ENCODE peak calls at places on chromosomes 6 and 20, in five cellular contexts. One of them, this sample, is unnamed.

GRCh38 chr20:3696200-3696599 is 14.4 kb upstream of the ADAM33 start:
- DNase-seq in IMR-90: no peak
- DNase-seq in stomach: no peak
- DNase-seq in ovary: no peak
- DNase-seq in breast epithelium: no peak
- DNase-seq in this sample: no peak

GRCh38 chr6:140071115-140071514 is 696.7 kb upstream of the CITED2 start:
- DNase-seq in IMR-90: peak; percentile 86
- DNase-seq in stomach: no peak
- DNase-seq in ovary: no peak
- DNase-seq in breast epithelium: no peak
- DNase-seq in this sample: no peak

GRCh38 chr6:169961772-169962561 is 210.5 kb downstream of the ERMARD start:
- DNase-seq in IMR-90: no peak
- DNase-seq in stomach: peak; percentile 24
- DNase-seq in ovary: peak; percentile 74
- DNase-seq in breast epithelium: peak; percentile 50
- DNase-seq in this sample: no peak

GRCh38 chr6:41786451-41787218 is 859 bp upstream of the TOMM6 start:
- DNase-seq in IMR-90: peak; percentile 61
- DNase-seq in stomach: peak; percentile 92
- DNase-seq in ovary: peak; percentile 93
- DNase-seq in breast epithelium: peak; percentile 88
- DNase-seq in this sample: peak; percentile 89

GRCh38 chr6:105401247-105402089 is 1.4 kb downstream of the PREP start:
- DNase-seq in IMR-90: peak; percentile 41
- DNase-seq in stomach: no peak
- DNase-seq in ovary: no peak
- DNase-seq in breast epithelium: no peak
- DNase-seq in this sample: no peak

GRCh38 chr6:14066782-14067406 is 50.7 kb upstream of the CD83 start:
- DNase-seq in IMR-90: peak; percentile 80
- DNase-seq in stomach: no peak
- DNase-seq in ovary: no peak
- DNase-seq in breast epithelium: no peak
- DNase-seq in this sample: peak; percentile 48

GRCh38 chr6:169723991-169724553 is at the start of gene PHF10:
- DNase-seq in IMR-90: no peak
- DNase-seq in stomach: peak; percentile 33
- DNase-seq in ovary: no peak
- DNase-seq in breast epithelium: no peak
- DNase-seq in this sample: no peak

GRCh38 chr20:61966492-61967244 is 99.0 kb downstream of the TAF4 start:
- DNase-seq in IMR-90: no peak
- DNase-seq in stomach: no peak
- DNase-seq in ovary: no peak
- DNase-seq in breast epithelium: no peak
- DNase-seq in this sample: no peak

GRCh38 chr6:165649701-165650137 is 13.3 kb downstream of the PDE10A start:
- DNase-seq in IMR-90: peak; percentile 93
- DNase-seq in stomach: no peak
- DNase-seq in ovary: no peak
- DNase-seq in breast epithelium: no peak
- DNase-seq in this sample: peak; percentile 40

GRCh38 chr20:4375881-4376280 is 345.8 kb upstream of the PRND start:
- DNase-seq in IMR-90: peak; percentile 84
- DNase-seq in stomach: no peak
- DNase-seq in ovary: no peak
- DNase-seq in breast epithelium: no peak
- DNase-seq in this sample: no peak

GRCh38 chr6:100479180-100480035 is 14.7 kb upstream of the SIM1 start:
- DNase-seq in IMR-90: peak; percentile 49
- DNase-seq in stomach: no peak
- DNase-seq in ovary: no peak
- DNase-seq in breast epithelium: no peak
- DNase-seq in this sample: no peak

GRCh38 chr6:28896505-28897392 is 27.0 kb downstream of the TRIM27 start:
- DNase-seq in IMR-90: peak; percentile 55
- DNase-seq in stomach: peak; percentile 51
- DNase-seq in ovary: peak; percentile 77
- DNase-seq in breast epithelium: no peak
- DNase-seq in this sample: peak; percentile 77

GRCh38 chr6:105388392-105388791 is 14.5 kb downstream of the PREP start:
- DNase-seq in IMR-90: no peak
- DNase-seq in stomach: no peak
- DNase-seq in ovary: no peak
- DNase-seq in breast epithelium: no peak
- DNase-seq in this sample: no peak

GRCh38 chr6:123030292-123030691 is 34.3 kb downstream of the CLVS2 start:
- DNase-seq in IMR-90: no peak
- DNase-seq in stomach: no peak
- DNase-seq in ovary: no peak
- DNase-seq in breast epithelium: no peak
- DNase-seq in this sample: no peak

GRCh38 chr20:5614506-5614905 is 135.7 kb upstream of the SHLD1 start:
- DNase-seq in IMR-90: no peak
- DNase-seq in stomach: no peak
- DNase-seq in ovary: no peak
- DNase-seq in breast epithelium: no peak
- DNase-seq in this sample: no peak

GRCh38 chr6:154572592-154572991 is 62.1 kb upstream of the CNKSR3 start:
- DNase-seq in IMR-90: no peak
- DNase-seq in stomach: no peak
- DNase-seq in ovary: no peak
- DNase-seq in breast epithelium: no peak
- DNase-seq in this sample: no peak

GRCh38 chr6:121838842-121839241 is 403.4 kb downstream of the GJA1 start:
- DNase-seq in IMR-90: peak; percentile 38
- DNase-seq in stomach: no peak
- DNase-seq in ovary: no peak
- DNase-seq in breast epithelium: peak; percentile 63
- DNase-seq in this sample: no peak

GRCh38 chr20:1874534-1875168 is 20.6 kb upstream of the SIRPA start:
- DNase-seq in IMR-90: peak; percentile 29
- DNase-seq in stomach: peak; percentile 39
- DNase-seq in ovary: no peak
- DNase-seq in breast epithelium: no peak
- DNase-seq in this sample: no peak
- H3K4me3 ChIP-seq in IMR-90: no peak overlapping the region
- H3K4me3 ChIP-seq in stomach: no peak overlapping the region
- H3K4me3 ChIP-seq in ovary: no peak overlapping the region
- H3K4me3 ChIP-seq in breast epithelium: no peak overlapping the region
- H3K4me3 ChIP-seq in this sample: no peak overlapping the region

GRCh38 chr6:12311106-12311505 is 20.9 kb downstream of the EDN1 start:
- DNase-seq in IMR-90: no peak
- DNase-seq in stomach: no peak
- DNase-seq in ovary: no peak
- DNase-seq in breast epithelium: no peak
- DNase-seq in this sample: peak; percentile 26

GRCh38 chr6:12313311-12313991 is 23.3 kb downstream of the EDN1 start:
- DNase-seq in IMR-90: no peak
- DNase-seq in stomach: no peak
- DNase-seq in ovary: no peak
- DNase-seq in breast epithelium: no peak
- DNase-seq in this sample: no peak

GRCh38 chr6:12304487-12304886 is 14.3 kb downstream of the EDN1 start:
- DNase-seq in IMR-90: no peak
- DNase-seq in stomach: no peak
- DNase-seq in ovary: no peak
- DNase-seq in breast epithelium: no peak
- DNase-seq in this sample: no peak

GRCh38 chr6:12312736-12313135 is 22.6 kb downstream of the EDN1 start:
- DNase-seq in IMR-90: no peak
- DNase-seq in stomach: no peak
- DNase-seq in ovary: no peak
- DNase-seq in breast epithelium: no peak
- DNase-seq in this sample: no peak

GRCh38 chr6:12309070-12309469 is 18.9 kb downstream of the EDN1 start:
- DNase-seq in IMR-90: no peak
- DNase-seq in stomach: no peak
- DNase-seq in ovary: no peak
- DNase-seq in breast epithelium: no peak
- DNase-seq in this sample: no peak
- H3K4me1 ChIP-seq in IMR-90: no peaks in the 10 kb centered on the region
- H3K4me1 ChIP-seq in stomach: no peaks in the 10 kb centered on the region
- H3K4me1 ChIP-seq in ovary: no peaks in the 10 kb centered on the region
- H3K4me1 ChIP-seq in breast epithelium: no peaks in the 10 kb centered on the region
- H3K4me1 ChIP-seq in this sample: peaks cover 25% of the 10 kb centered on the region

DNA sequence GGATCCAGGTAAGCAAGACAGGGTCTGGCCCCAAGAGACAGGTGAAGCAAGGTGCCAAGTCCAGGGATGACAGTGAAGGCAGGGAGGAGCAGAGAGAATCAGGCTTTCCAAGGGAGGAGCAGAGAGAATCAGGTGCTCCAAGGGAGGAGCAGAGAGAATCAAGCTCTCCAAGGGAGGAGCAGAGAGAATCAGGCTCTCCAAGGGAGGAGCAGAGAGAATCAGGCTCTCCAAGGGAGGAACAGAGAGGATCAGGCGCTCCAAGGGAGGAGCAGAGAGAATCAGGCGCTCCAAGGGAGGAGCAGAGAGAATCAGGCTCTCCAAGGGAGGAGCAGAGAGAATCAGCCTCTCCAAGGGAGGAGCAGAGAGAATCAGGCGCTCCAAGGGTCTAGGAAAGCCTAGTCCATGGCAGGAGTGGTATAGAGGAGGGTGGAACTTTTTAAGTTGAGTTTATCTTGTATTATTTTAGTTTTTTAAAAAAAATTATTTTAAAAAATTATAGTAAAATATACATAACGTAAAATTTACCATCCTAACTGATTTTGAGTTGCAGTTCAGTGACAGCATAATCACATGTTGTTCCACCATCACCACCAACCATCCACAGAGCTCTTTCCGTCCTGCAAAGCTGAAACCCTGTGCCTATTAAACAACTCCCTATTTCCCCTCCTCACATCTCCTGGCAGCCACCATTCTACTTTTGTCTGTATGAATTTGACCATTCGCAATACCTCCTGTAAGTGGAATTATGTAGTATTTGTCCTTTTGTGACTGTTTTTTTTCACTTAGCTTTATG is 64.1 kb downstream of the SASH1 start:
- DNase-seq in IMR-90: no peak
- DNase-seq in stomach: no peak
- DNase-seq in ovary: no peak
- DNase-seq in breast epithelium: no peak
- DNase-seq in this sample: no peak
- TF ChIP-seq POLR2A in IMR-90: no peak
- TF ChIP-seq POLR2A in stomach: no peak
- TF ChIP-seq POLR2A in ovary: no peak
- TF ChIP-seq POLR2A in breast epithelium: no peak
- TF ChIP-seq POLR2A in this sample: no peak

DNA sequence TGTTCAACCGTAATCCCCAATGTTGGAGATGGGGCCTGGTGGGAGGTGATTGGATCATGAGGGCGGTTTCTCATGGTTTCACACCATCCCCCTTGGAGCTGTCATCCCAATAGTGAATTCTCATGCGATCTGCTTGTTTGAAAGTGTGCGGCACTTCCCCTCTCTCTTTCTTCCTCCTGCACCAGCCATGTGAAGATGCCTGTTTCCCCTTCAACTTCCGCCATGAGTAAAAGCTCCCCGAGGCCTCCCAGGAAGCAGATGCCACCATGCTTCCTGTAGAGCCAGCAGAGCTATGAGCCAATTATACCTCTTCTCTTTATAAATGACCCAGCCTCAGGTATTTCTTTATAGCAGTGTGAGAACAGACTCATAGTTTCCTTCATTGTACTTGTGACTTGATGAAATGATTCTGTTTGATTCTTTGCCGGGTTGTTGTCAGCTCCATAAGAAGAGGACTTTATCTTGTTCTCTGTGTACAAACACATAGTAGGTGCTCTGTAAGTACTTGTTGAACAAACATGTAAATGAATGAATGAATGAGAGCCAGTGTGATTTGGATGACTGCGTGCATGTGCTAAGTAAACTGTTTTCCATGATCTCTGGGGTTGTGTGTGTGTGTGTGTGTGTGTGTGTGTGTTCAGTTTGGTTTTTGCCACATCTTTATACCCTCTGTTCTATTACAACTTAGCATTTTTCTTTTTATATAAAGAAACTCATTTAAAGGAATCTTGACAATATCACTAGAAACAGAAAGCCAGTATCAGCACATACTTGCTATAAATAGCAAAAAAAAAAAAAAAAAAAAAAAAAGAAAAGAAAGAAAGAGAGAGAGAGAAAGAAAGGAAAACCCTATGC is 22.5 kb upstream of the PTGIS start:
- DNase-seq in IMR-90: no peak
- DNase-seq in stomach: no peak
- DNase-seq in ovary: no peak
- DNase-seq in breast epithelium: no peak
- DNase-seq in this sample: no peak
- H3K4me3 ChIP-seq in IMR-90: no peak overlapping the region
- H3K4me3 ChIP-seq in stomach: no peak overlapping the region
- H3K4me3 ChIP-seq in ovary: no peak overlapping the region
- H3K4me3 ChIP-seq in breast epithelium: no peak overlapping the region
- H3K4me3 ChIP-seq in this sample: no peak overlapping the region

GRCh38 chr6:90415178-90415577 is 118.5 kb upstream of the BACH2 start:
- DNase-seq in IMR-90: no peak
- DNase-seq in stomach: no peak
- DNase-seq in ovary: no peak
- DNase-seq in breast epithelium: no peak
- DNase-seq in this sample: no peak
- H3K4me1 ChIP-seq in IMR-90: peaks cover 3% of the 10 kb centered on the region
- H3K4me1 ChIP-seq in stomach: peaks cover 5% of the 10 kb centered on the region
- H3K4me1 ChIP-seq in ovary: no peaks in the 10 kb centered on the region
- H3K4me1 ChIP-seq in breast epithelium: no peaks in the 10 kb centered on the region
- H3K4me1 ChIP-seq in this sample: peaks cover 5% of the 10 kb centered on the region

GRCh38 chr20:51338692-51339440 is 203.7 kb downstream of the NFATC2 start:
- DNase-seq in IMR-90: peak; percentile 85
- DNase-seq in stomach: no peak
- DNase-seq in ovary: no peak
- DNase-seq in breast epithelium: no peak
- DNase-seq in this sample: no peak

GRCh38 chr20:51341581-51341980 is 200.9 kb downstream of the NFATC2 start:
- DNase-seq in IMR-90: peak; percentile 72
- DNase-seq in stomach: no peak
- DNase-seq in ovary: no peak
- DNase-seq in breast epithelium: no peak
- DNase-seq in this sample: no peak

GRCh38 chr20:51342510-51343236 is 199.8 kb downstream of the NFATC2 start:
- DNase-seq in IMR-90: no peak
- DNase-seq in stomach: no peak
- DNase-seq in ovary: no peak
- DNase-seq in breast epithelium: no peak
- DNase-seq in this sample: no peak

GRCh38 chr20:51339721-51340450 is 202.6 kb downstream of the NFATC2 start:
- DNase-seq in IMR-90: no peak
- DNase-seq in stomach: no peak
- DNase-seq in ovary: no peak
- DNase-seq in breast epithelium: no peak
- DNase-seq in this sample: no peak

GRCh38 chr20:51340451-51340840 is 202.1 kb downstream of the NFATC2 start:
- DNase-seq in IMR-90: no peak
- DNase-seq in stomach: no peak
- DNase-seq in ovary: no peak
- DNase-seq in breast epithelium: no peak
- DNase-seq in this sample: no peak
- TF ChIP-seq POLR2A in IMR-90: no peak
- TF ChIP-seq POLR2A in stomach: no peak
- TF ChIP-seq POLR2A in ovary: no peak
- TF ChIP-seq POLR2A in breast epithelium: no peak
- TF ChIP-seq POLR2A in this sample: no peak

This sample was measured in body of pancreas.